ENCODE peak calls at places on chromosomes 3 and 15, in five cellular contexts. V is mucosa of gallbladder, C is NCI-H460, E is T1000, Z is AG09319. N is an unnamed sample.

GRCh38 chr3:13687409-13687989 is 138.6 kb downstream of the FBLN2 start:
- DNase-seq in C (no peak), V (no peak), Z (no peak), E (no peak), N (no peak)

GRCh38 chr3:101261506-101261905 is 58.9 kb downstream of the IMPG2 start:
- DNase-seq in C (no peak), Z (no peak), E (no peak), V (no peak), N (no peak)

GRCh38 chr15:45187578-45187893 is 230 bp downstream of the SHF start:
- DNase-seq in V (no peak), C (no peak), E (no peak), Z (no peak), N (no peak)

GRCh38 chr15:56765252-56765651 is 31.9 kb upstream of the ZNF280D start:
- DNase-seq in E (no peak), V (no peak), Z (no peak), C (no peak), N (no peak)

GRCh38 chr15:89937365-89938355 is 24.9 kb upstream of the ARPIN start:
- DNase-seq in V (no peak), C (no peak), E (no peak), Z (no peak), N (no peak)

GRCh38 chr3:186097317-186097662 is 11.6 kb downstream of the ETV5 start:
- DNase-seq in Z (no peak), V (no peak), C (no peak), E (no peak), N (no peak)

GRCh38 chr3:52404391-52404790 is 40.5 kb downstream of the SEMA3G start:
- DNase-seq in V (no peak), E (no peak), C (no peak), Z (no peak), N (no peak)

GRCh38 chr15:100687532-100688215 is 85.3 kb downstream of the ASB7 start:
- DNase-seq in C (no peak), E (peak), Z (no peak), V (no peak), N (no peak)

GRCh38 chr3:30198162-30198561 is 408.2 kb upstream of the TGFBR2 start:
- DNase-seq in C (no peak), Z (no peak), V (no peak), E (no peak), N (no peak)

GRCh38 chr3:57006048-57006709 is 54.3 kb upstream of the SPATA12 start:
- DNase-seq in E (no peak), V (no peak), Z (no peak), C (no peak), N (no peak)

GRCh38 chr15:64349375-64349774 is 6.6 kb downstream of the CSNK1G1 start:
- DNase-seq in E (no peak), V (no peak), Z (no peak), C (no peak), N (no peak)

GRCh38 chr3:100073555-100074307 is 40.6 kb downstream of the FILIP1L start:
- DNase-seq in E (peak), C (no peak), V (no peak), Z (peak), N (peak)

GRCh38 chr3:78204977-78205376 is 1165.1 kb downstream of the ROBO2 start:
- DNase-seq in Z (peak), C (no peak), V (no peak), E (peak), N (no peak)